ENCODE peak calls at places on chromosomes 7 and 10, in six cellular contexts. B is kidney glomerular epithelial cell; K is mammary epithelial cell; M is NCI-H1417; E is stimulated activated CD8-positive, alpha-beta memory T cell treated with anti-CD3 and anti-CD28 coated beads, Interleukin-15, amount 100 ng/mL, for 24 hours; I is H9. W is an unnamed sample.

GRCh38 chr10:127774771-127775559 is 38.0 kb downstream of the FOXI2 start:
- DNase-seq in B (no peak), K (no peak), M (no peak), E (no peak), I (no peak), W (no peak)

GRCh38 chr7:75734586-75735047 is 4.1 kb downstream of the HIP1 start:
- DNase-seq in B (no peak), K (no peak), M (peak; percentile 31), E (no peak), I (no peak), W (no peak)

GRCh38 chr7:84123903-84124573 is 70.6 kb downstream of the SEMA3A start:
- DNase-seq in B (no peak), K (peak; percentile 54), M (no peak), E (no peak), I (no peak), W (no peak)

GRCh38 chr10:24552346-24553016 is 171.2 kb downstream of the ARHGAP21 start:
- DNase-seq in B (no peak), K (peak; percentile 67), M (no peak), E (no peak), I (peak; percentile 99), W (no peak)

GRCh38 chr7:92612501-92612900 is 22.3 kb upstream of the FAM133B start:
- DNase-seq in B (no peak), K (no peak), M (no peak), E (no peak), I (no peak), W (peak; percentile 63)

GRCh38 chr7:94330474-94331027 is 64.1 kb upstream of the COL1A2 start:
- DNase-seq in B (no peak), K (no peak), M (no peak), E (no peak), I (no peak), W (no peak)

GRCh38 chr7:95690367-95690947 is 81.9 kb upstream of the DYNC1I1 start:
- DNase-seq in B (peak; percentile 74), K (peak; percentile 40), M (peak; percentile 72), E (no peak), I (no peak), W (peak; percentile 15)

GRCh38 chr10:20265146-20265545 is 448.9 kb downstream of the PLXDC2 start:
- DNase-seq in B (no peak), K (no peak), M (no peak), E (no peak), I (no peak), W (no peak)

GRCh38 chr10:14904316-14904732 is 25.7 kb downstream of the SUV39H2 start:
- DNase-seq in B (no peak), K (no peak), M (no peak), E (no peak), I (no peak), W (peak; percentile 36)

GRCh38 chr10:15789793-15790525 is 70.2 kb upstream of the ITGA8 start:
- DNase-seq in B (no peak), K (peak; percentile 41), M (no peak), E (no peak), I (no peak), W (peak; percentile 47)

GRCh38 chr10:98919899-98920298 is 315.8 kb downstream of the HPSE2 start:
- DNase-seq in B (no peak), K (no peak), M (no peak), E (no peak), I (no peak), W (peak; percentile 14)

GRCh38 chr10:93080350-93081046 is 6.8 kb downstream of the CYP26A1 start:
- DNase-seq in B (peak; percentile 49), K (no peak), M (no peak), E (no peak), I (peak; percentile 75), W (peak; percentile 87)

GRCh38 chr7:87852306-87852705 is 23.9 kb downstream of the SLC25A40 start:
- DNase-seq in B (no peak), K (no peak), M (no peak), E (no peak), I (no peak), W (no peak)

GRCh38 chr7:100856871-100857282 is 4.4 kb downstream of the SLC12A9 start:
- DNase-seq in B (no peak), K (no peak), M (no peak), E (no peak), I (no peak), W (peak; percentile 2)

GRCh38 chr10:71372882-71373495 is 23.7 kb upstream of the CDH23 start:
- DNase-seq in B (no peak), K (no peak), M (no peak), E (no peak), I (no peak), W (no peak)

GRCh38 chr7:131320603-131321002 is 7.1 kb upstream of the MKLN1 start:
- DNase-seq in B (no peak), K (no peak), M (no peak), E (no peak), I (no peak), W (no peak)

GRCh38 chr7:151592868-151593486 is 73.3 kb upstream of the RHEB start:
- DNase-seq in B (peak; percentile 98), K (peak; percentile 85), M (no peak), E (no peak), I (no peak), W (peak; percentile 85)